ENCODE peak calls at places on chromosomes 3 and 15, in five cellular contexts. N is left lung, F is psoas muscle, B is heart left ventricle, A is keratinocyte. S is an unnamed sample.

GRCh38 chr3:158788446-158788845 is 13.4 kb upstream of the MFSD1 start:
- DNase-seq in F (no peak), B (no peak), A (no peak), N (no peak), S (no peak)

GRCh38 chr15:78629031-78629715 is 8.4 kb upstream of the CHRNA3 start:
- DNase-seq in B (no peak), F (no peak), A (no peak), N (no peak), S (no peak)

GRCh38 chr3:101518421-101518871 is 5.4 kb upstream of the SENP7 start:
- DNase-seq in N (no peak), F (no peak), A (no peak), B (no peak), S (no peak)

GRCh38 chr3:43863966-43864933 is 173.5 kb downstream of the ABHD5 start:
- DNase-seq in F (no peak), B (no peak), A (no peak), N (no peak), S (no peak)

GRCh38 chr3:55873523-55874254 is 386.6 kb upstream of the WNT5A start:
- DNase-seq in N (no peak), A (no peak), B (no peak), F (no peak), S (no peak)

GRCh38 chr3:30986551-30986950 is 92.1 kb upstream of the GADL1 start:
- DNase-seq in N (no peak), F (no peak), A (no peak), B (no peak), S (no peak)

GRCh38 chr3:188170461-188171459 is 16.8 kb downstream of the LPP start:
- DNase-seq in N (no peak), F (no peak), A (no peak), B (no peak), S (no peak)

GRCh38 chr15:59812889-59813288 is 123.8 kb upstream of the BNIP2 start:
- DNase-seq in N (no peak), F (no peak), A (no peak), B (no peak), S (no peak)

GRCh38 chr3:124853446-124853845 is 33.7 kb downstream of the ITGB5 start:
- DNase-seq in N (no peak), B (no peak), A (no peak), F (no peak), S (no peak)

GRCh38 chr15:69300129-69300588 is 1.4 kb downstream of the PAQR5 start:
- DNase-seq in A (no peak), N (no peak), F (no peak), B (no peak), S (no peak)

GRCh38 chr15:69298697-69299441 is at the start of gene PAQR5:
- DNase-seq in B (no peak), N (peak; percentile 59), F (peak; percentile 31), A (no peak), S (no peak)

GRCh38 chr15:69298354-69298696 is 387 bp upstream of the PAQR5 start:
- DNase-seq in B (no peak), N (no peak), A (no peak), F (no peak), S (no peak)

GRCh38 chr15:69297642-69298353 is 914 bp upstream of the PAQR5 start:
- DNase-seq in A (no peak), N (no peak), F (no peak), B (no peak), S (no peak)

DNA sequence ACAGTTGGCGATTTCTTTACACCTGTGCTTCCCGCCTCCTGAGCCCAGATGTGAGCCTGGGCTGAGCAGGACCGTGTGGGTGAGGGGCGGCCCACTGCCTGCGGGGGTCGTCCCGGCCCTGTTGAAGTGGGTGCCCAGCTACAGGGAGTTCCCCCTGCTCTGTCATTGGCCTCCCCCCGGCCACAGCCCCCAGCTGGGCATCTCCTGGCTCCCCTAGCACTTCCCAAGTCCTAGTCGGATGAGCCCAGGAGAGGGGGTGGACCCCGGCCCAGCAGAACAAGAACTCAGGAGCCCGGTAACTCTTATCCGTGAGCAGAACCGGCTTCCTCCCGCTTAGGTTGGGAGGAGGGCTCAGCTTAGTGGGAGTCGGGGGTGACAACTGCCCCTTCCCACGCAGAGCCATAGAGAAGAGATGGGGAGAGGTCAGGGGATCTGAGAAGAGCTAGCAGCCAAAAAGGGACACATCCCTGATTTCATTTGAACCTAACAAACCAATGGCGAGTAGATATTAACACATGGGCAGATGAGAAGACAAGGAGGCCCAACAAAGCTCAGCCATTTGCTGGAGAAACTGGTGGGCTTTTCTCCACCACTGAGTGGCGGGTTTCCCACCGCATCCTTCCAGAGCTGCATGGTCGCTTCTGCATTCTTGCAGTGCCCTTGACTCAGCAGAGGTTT is 878 bp downstream of the PAQR5 start:
- DNase-seq in N (no peak), A (no peak), F (no peak), B (no peak), S (no peak)
- H3K27me3 ChIP-seq in N (peaks cover 43% of the 10 kb centered on the region), A (peaks cover 50% of the 10 kb centered on the region), F (no peaks in the 10 kb centered on the region), B (peaks cover 31% of the 10 kb centered on the region), S (peaks cover 16% of the 10 kb centered on the region)

GRCh38 chr3:51478630-51479029 is 21.2 kb downstream of the DCAF1 start:
- DNase-seq in N (no peak), A (no peak), F (no peak), B (no peak), S (no peak)
- H3K36me3 ChIP-seq in N (peaks cover 92% of the 10 kb centered on the region), A (peaks cover 8% of the 10 kb centered on the region), F (peaks cover 5% of the 10 kb centered on the region), B (no peaks in the 10 kb centered on the region), S (no peaks in the 10 kb centered on the region)

DNA sequence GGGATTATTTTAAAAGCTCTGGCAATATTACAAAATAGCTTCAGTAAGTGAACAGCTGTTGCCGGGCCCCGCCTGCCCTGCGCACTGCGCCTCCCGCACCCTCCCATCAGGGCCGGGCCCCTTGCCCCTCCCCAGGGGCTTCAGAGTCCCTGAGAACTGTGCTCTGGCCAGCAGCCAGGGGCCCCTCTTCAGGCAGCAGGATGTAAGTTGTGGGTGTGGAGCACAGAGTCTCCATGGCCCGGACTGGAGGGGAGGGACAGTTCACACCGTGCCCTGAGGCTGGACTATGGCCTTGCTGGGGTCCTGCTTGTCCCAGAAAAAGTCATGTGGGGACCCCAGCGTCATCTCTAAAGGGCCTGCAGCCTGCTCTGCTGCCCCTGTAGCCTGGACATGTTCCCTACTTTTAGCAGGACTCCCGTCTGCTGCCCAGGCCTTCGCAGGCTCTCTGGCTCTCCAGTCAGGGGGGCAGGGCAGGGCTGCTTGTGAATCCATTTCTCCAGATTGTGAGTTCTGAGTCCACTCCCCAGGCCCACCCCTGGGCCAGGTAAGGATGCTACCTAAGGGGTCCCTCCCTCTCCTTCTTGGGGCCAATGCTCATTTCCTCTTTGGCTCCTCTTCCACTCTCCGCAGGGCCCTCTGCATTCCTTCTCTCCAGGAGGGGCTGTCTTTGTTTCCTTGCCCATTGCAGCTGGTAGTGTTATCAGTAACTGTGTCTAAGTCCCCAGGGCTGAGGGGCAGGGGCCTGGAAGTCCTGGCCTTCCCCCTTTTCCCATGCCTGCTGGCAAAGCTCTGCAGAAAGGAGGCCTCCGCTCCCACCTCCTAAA is 12.8 kb upstream of the CACNA2D2 start:
- DNase-seq in F (peak; percentile 56), B (peak; percentile 62), N (peak; percentile 66), A (no peak), S (no peak)
- H3K27me3 ChIP-seq in F (no peaks in the 10 kb centered on the region), B (no peaks in the 10 kb centered on the region), N (peaks cover 4% of the 10 kb centered on the region), A (peaks cover 46% of the 10 kb centered on the region), S (peaks cover 28% of the 10 kb centered on the region)

DNA sequence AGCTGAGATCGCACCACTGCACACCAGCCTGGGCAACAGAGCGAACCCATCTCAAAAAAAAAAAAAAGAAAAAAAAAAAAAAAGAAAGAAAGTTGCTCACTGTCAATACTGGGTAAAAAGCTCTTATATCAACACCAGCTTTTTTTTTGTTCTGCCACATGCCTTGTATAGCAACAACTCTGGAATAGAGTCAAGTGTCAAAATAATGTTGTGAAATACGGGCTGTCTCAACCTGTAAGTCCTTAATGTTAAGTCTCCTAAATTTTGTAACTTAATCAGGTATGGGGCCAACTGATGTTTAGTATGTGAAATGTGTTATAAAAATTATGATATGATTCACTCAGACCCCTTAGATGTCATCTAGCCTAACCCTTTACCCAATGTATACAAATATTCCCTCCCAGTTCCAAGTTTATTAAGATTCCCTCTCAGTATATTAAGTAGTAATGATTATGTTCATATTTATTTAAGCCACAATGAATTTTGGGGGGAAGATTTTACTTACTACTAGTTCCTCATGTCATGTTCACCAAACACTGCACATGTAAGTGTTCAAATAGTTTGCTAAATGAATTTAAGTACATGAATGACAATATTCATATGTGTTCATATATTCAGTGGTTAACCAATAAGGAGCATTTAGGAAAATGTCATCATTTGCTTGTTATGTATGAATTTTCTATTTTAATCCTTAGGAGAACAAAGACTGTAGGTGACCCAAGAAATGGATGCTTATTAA is 52.2 kb downstream of the GPR160 start:
- DNase-seq in N (no peak), B (no peak), F (no peak), A (no peak), S (no peak)
- H3K36me3 ChIP-seq in N (peaks cover 35% of the 10 kb centered on the region), B (no peaks in the 10 kb centered on the region), F (no peaks in the 10 kb centered on the region), A (peaks cover 7% of the 10 kb centered on the region), S (no peaks in the 10 kb centered on the region)

DNA sequence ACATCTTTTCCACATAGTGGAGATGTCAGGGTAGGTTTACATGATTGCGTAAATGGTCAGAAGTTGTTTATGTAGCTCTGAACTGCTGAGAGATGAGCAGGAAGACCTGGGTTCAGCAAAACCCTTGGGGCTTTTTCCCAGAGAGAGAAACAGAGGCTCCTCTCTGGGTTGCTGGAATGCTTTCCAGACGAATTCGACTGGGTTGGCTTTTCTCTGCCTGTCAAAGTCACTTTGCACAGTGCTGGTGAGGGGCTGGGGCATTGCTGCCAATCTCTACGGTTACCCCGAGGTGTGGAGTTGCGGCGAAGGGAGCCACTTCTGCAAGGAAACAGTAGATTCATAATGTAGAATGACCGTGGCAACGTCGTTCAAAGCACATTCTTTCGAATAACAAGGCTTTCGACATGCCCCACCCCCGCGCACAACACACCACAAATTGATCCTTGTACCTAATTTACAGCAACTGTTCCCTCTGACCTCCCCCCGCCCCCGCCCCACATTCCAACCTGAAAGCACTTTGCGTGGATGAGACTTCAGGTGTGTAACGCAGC is 950 bp upstream of the CNTN4 start:
- DNase-seq in A (no peak), F (no peak), N (no peak), B (no peak), S (no peak)
- H3K27me3 ChIP-seq in A (peaks cover 45% of the 10 kb centered on the region), F (peaks cover 8% of the 10 kb centered on the region), N (peaks cover 70% of the 10 kb centered on the region), B (peaks cover 37% of the 10 kb centered on the region), S (peaks cover 43% of the 10 kb centered on the region)

GRCh38 chr15:68303134-68303533 is 25.6 kb downstream of the FEM1B start:
- DNase-seq in A (no peak), F (no peak), B (no peak), N (no peak), S (no peak)
- H3K36me3 ChIP-seq in A (peaks cover 9% of the 10 kb centered on the region), F (no peaks in the 10 kb centered on the region), B (no peaks in the 10 kb centered on the region), N (no peaks in the 10 kb centered on the region), S (no peaks in the 10 kb centered on the region)

GRCh38 chr15:69713726-69714559 is 261.3 kb downstream of the RPLP1 start:
- DNase-seq in F (no peak), B (no peak), A (no peak), N (no peak), S (no peak)
- H3K27me3 ChIP-seq in F (no peaks in the 10 kb centered on the region), B (no peaks in the 10 kb centered on the region), A (peaks cover 40% of the 10 kb centered on the region), N (no peaks in the 10 kb centered on the region), S (peaks cover 2% of the 10 kb centered on the region)

GRCh38 chr3:14154895-14155432 is 23.4 kb downstream of the XPC start:
- DNase-seq in N (no peak), A (no peak), B (no peak), F (no peak), S (no peak)

GRCh38 chr3:14158370-14158769 is 20.0 kb downstream of the XPC start:
- DNase-seq in B (no peak), N (no peak), A (no peak), F (no peak), S (no peak)

GRCh38 chr3:14156201-14156600 is 22.2 kb downstream of the XPC start:
- DNase-seq in B (no peak), A (peak; percentile 74), N (no peak), F (no peak), S (no peak)

GRCh38 chr3:14157951-14158350 is 20.4 kb downstream of the XPC start:
- DNase-seq in F (no peak), A (no peak), N (no peak), B (no peak), S (no peak)

GRCh38 chr3:14156843-14157561 is 21.4 kb downstream of the XPC start:
- DNase-seq in F (no peak), B (no peak), N (no peak), A (no peak), S (no peak)
- H3K36me3 ChIP-seq in F (peaks cover 8% of the 10 kb centered on the region), B (no peaks in the 10 kb centered on the region), N (peaks cover 94% of the 10 kb centered on the region), A (peaks cover 35% of the 10 kb centered on the region), S (no peaks in the 10 kb centered on the region)